ENCODE peak calls at places on chromosomes 5 and 9, in eight cellular contexts. M, E, L, T, J, V, D and U are unnamed samples.

GRCh38 chr9:91082709-91083108 is 279.0 kb downstream of the AUH start:
- DNase-seq in V (no peak), M (no peak), L (no peak), J (no peak), D (no peak), E (no peak), T (no peak), U (no peak)

GRCh38 chr5:113150821-113151220 is 174.2 kb downstream of the DCP2 start:
- DNase-seq in J (no peak), D (no peak), E (no peak), T (no peak), V (no peak), L (no peak), M (no peak), U (no peak)

GRCh38 chr5:135130526-135131215 is 96.6 kb upstream of the PITX1 start:
- DNase-seq in E (no peak), L (no peak), T (no peak), V (no peak), D (no peak), M (no peak), J (peak; percentile 45), U (no peak)

GRCh38 chr5:1538741-1539392 is 15.1 kb upstream of the LPCAT1 start:
- DNase-seq in T (no peak), E (no peak), L (no peak), V (no peak), D (no peak), M (no peak), J (no peak), U (no peak)

GRCh38 chr9:131791532-131792254 is 51.8 kb upstream of the RAPGEF1 start:
- DNase-seq in E (no peak), D (no peak), M (no peak), V (no peak), J (no peak), L (no peak), T (no peak), U (no peak)

GRCh38 chr9:133716564-133717112 is 21.5 kb downstream of the SARDH start:
- DNase-seq in M (no peak), D (no peak), V (no peak), L (no peak), E (no peak), J (no peak), T (no peak), U (no peak)

GRCh38 chr9:101434990-101435389 is 584 bp downstream of the ALDOB start:
- DNase-seq in D (no peak), L (no peak), M (no peak), E (no peak), V (no peak), T (no peak), J (no peak), U (no peak)

GRCh38 chr5:34464820-34465219 is 191.3 kb upstream of the RAI14 start:
- DNase-seq in L (no peak), M (peak; percentile 17), E (no peak), T (no peak), D (no peak), V (no peak), J (no peak), U (no peak)